ENCODE peak calls at places on chromosomes 16 and 17, in six cellular contexts. Q is effector memory CD4-positive, alpha-beta T cell; T is BJ; F is HT1080; Z is HEK293T; K is CD4-positive, alpha-beta T cell. B is an unnamed sample.

GRCh38 chr17:4440021-4440420 is 6.3 kb downstream of the SPNS3 start:
- DNase-seq in F (no peak), T (no peak), Q (no peak), Z (no peak), K (no peak), B (no peak)

GRCh38 chr17:51508048-51508447 is 247.7 kb downstream of the UTP18 start:
- DNase-seq in Z (no peak), K (no peak), T (no peak), F (no peak), Q (no peak), B (peak)

GRCh38 chr17:67151717-67152116 is 93.3 kb downstream of the HELZ start:
- DNase-seq in T (peak), Q (no peak), Z (no peak), F (peak), K (no peak), B (peak)

GRCh38 chr17:3573246-3574100 is 15.9 kb upstream of the TRPV3 start:
- DNase-seq in K (no peak), F (no peak), Z (no peak), Q (no peak), T (no peak), B (no peak)

GRCh38 chr16:49947907-49948678 is 76.9 kb upstream of the CNEP1R1 start:
- DNase-seq in Q (no peak), F (no peak), K (no peak), T (no peak), Z (no peak), B (no peak)

GRCh38 chr17:58318627-58319180 is 9.9 kb downstream of the TSPOAP1 start:
- DNase-seq in Z (no peak), Q (no peak), T (no peak), K (no peak), F (no peak), B (no peak)

GRCh38 chr16:77364770-77365169 is 70.1 kb downstream of the ADAMTS18 start:
- DNase-seq in Z (no peak), K (no peak), T (no peak), Q (no peak), F (no peak), B (no peak)

GRCh38 chr17:49576121-49576905 is 642 bp downstream of the NXPH3 start:
- DNase-seq in Z (peak), F (no peak), T (no peak), Q (no peak), K (no peak), B (no peak)